ENCODE peak calls at places on chromosomes 3 and 15, in ten cellular contexts. Z is astrocyte; N is fibroblast of lung; H is colonic mucosa; W is BJ; C is left ventricle myocardium inferior; D is CD8-positive, alpha-beta T cell; U is K562; X is thoracic aorta; F is dorsolateral prefrontal cortex. E is an unnamed sample.

GRCh38 chr3:13459605-13460340 is 20.3 kb upstream of the HDAC11 start:
- DNase-seq in Z (no peak), N (no peak), H (no peak), W (no peak), C (no peak), D (no peak), U (no peak), X (no peak), F (no peak), E (no peak)

GRCh38 chr15:71334434-71334833 is 219.2 kb downstream of the THSD4 start:
- DNase-seq in Z (no peak), N (no peak), H (no peak), W (no peak), C (no peak), D (no peak), U (no peak), X (no peak), F (no peak), E (no peak)

GRCh38 chr3:123027292-123028232 is at the start of gene SEMA5B:
- DNase-seq in Z (no peak), N (no peak), H (peak), W (no peak), C (peak), D (no peak), U (peak), X (no peak), F (no peak), E (peak)

GRCh38 chr3:105359098-105359762 is 7.5 kb upstream of the ALCAM start:
- DNase-seq in Z (peak), N (peak), H (no peak), W (no peak), C (no peak), D (no peak), U (no peak), X (no peak), F (no peak), E (peak)

GRCh38 chr15:47773163-47773562 is 55.9 kb downstream of the SEMA6D start:
- DNase-seq in Z (no peak), N (no peak), H (no peak), W (no peak), C (no peak), D (no peak), U (no peak), X (no peak), F (no peak), E (no peak)

GRCh38 chr3:139937674-139938279 is 2.8 kb downstream of the CLSTN2 start:
- DNase-seq in Z (no peak), N (peak), H (peak), W (peak), C (peak), D (no peak), U (peak), X (no peak), F (peak), E (peak)

GRCh38 chr3:123152656-123153055 is 49.1 kb upstream of the SEC22A start:
- DNase-seq in Z (no peak), N (no peak), H (peak), W (no peak), C (no peak), D (no peak), U (no peak), X (no peak), F (no peak), E (no peak)

GRCh38 chr3:46934508-46935167 is 41.9 kb downstream of the CCDC12 start:
- DNase-seq in Z (no peak), N (peak), H (no peak), W (no peak), C (peak), D (no peak), U (no peak), X (no peak), F (no peak), E (peak)

GRCh38 chr3:94524102-94524922 is 461.5 kb downstream of the NSUN3 start:
- DNase-seq in Z (no peak), N (no peak), H (no peak), W (no peak), C (no peak), D (no peak), U (no peak), X (no peak), F (no peak), E (no peak)

GRCh38 chr15:35624881-35625280 is 78.9 kb upstream of the DPH6 start:
- DNase-seq in Z (peak), N (peak), H (peak), W (peak), C (no peak), D (no peak), U (no peak), X (peak), F (no peak), E (peak)

GRCh38 chr3:198079771-198080520 is 119.9 kb downstream of the LMLN start:
- DNase-seq in Z (peak), N (peak), H (peak), W (no peak), C (no peak), D (peak), U (peak), X (no peak), F (no peak), E (peak)

GRCh38 chr3:101010316-101010715 is 17.1 kb upstream of the ABI3BP start:
- DNase-seq in Z (peak), N (no peak), H (no peak), W (peak), C (no peak), D (no peak), U (no peak), X (no peak), F (no peak), E (peak)

GRCh38 chr3:72134989-72135451 is 350.1 kb upstream of the PROK2 start:
- DNase-seq in Z (no peak), N (no peak), H (no peak), W (no peak), C (no peak), D (no peak), U (no peak), X (no peak), F (no peak), E (no peak)

GRCh38 chr15:75799190-75799589 is 44.1 kb upstream of the UBE2Q2 start:
- DNase-seq in Z (no peak), N (no peak), H (no peak), W (no peak), C (no peak), D (no peak), U (no peak), X (no peak), F (no peak), E (no peak)

GRCh38 chr15:84669726-84670125 is 11.7 kb upstream of the NMB start:
- DNase-seq in Z (peak), N (no peak), H (no peak), W (no peak), C (no peak), D (no peak), U (no peak), X (no peak), F (no peak), E (no peak)

GRCh38 chr3:8204846-8205624 is 296.6 kb upstream of the LMCD1 start:
- DNase-seq in Z (peak), N (peak), H (no peak), W (no peak), C (no peak), D (no peak), U (no peak), X (no peak), F (no peak), E (peak)

GRCh38 chr3:113912551-113913246 is 35.1 kb upstream of the ZDHHC23 start:
- DNase-seq in Z (peak), N (peak), H (peak), W (no peak), C (no peak), D (no peak), U (peak), X (no peak), F (no peak), E (peak)

GRCh38 chr15:58038426-58039106 is 26.9 kb downstream of the ALDH1A2 start:
- DNase-seq in Z (peak), N (peak), H (peak), W (no peak), C (no peak), D (no peak), U (no peak), X (no peak), F (no peak), E (peak)

GRCh38 chr15:90465930-90466567 is 63.7 kb upstream of the CRTC3 start:
- DNase-seq in Z (peak), N (no peak), H (no peak), W (no peak), C (no peak), D (no peak), U (no peak), X (no peak), F (no peak), E (peak)

GRCh38 chr3:126837773-126838172 is 133.7 kb downstream of the CHCHD6 start:
- DNase-seq in Z (no peak), N (no peak), H (no peak), W (no peak), C (no peak), D (no peak), U (no peak), X (no peak), F (no peak), E (no peak)

GRCh38 chr3:57120040-57120802 is 44.9 kb downstream of the IL17RD start:
- DNase-seq in Z (no peak), N (no peak), H (no peak), W (no peak), C (no peak), D (no peak), U (no peak), X (no peak), F (no peak), E (peak)

GRCh38 chr3:7789324-7789723 is 712.3 kb upstream of the LMCD1 start:
- DNase-seq in Z (no peak), N (no peak), H (no peak), W (no peak), C (no peak), D (no peak), U (no peak), X (no peak), F (no peak), E (no peak)

GRCh38 chr3:42500909-42501308 is 1.5 kb upstream of the VIPR1 start:
- DNase-seq in Z (no peak), N (no peak), H (no peak), W (no peak), C (no peak), D (no peak), U (no peak), X (no peak), F (no peak), E (no peak)

GRCh38 chr15:98525625-98526024 is 122.7 kb upstream of the IGF1R start:
- DNase-seq in Z (no peak), N (peak), H (no peak), W (no peak), C (no peak), D (no peak), U (no peak), X (no peak), F (no peak), E (peak)

GRCh38 chr3:18396428-18396827 is 28.7 kb downstream of the SATB1 start:
- DNase-seq in Z (no peak), N (no peak), H (no peak), W (no peak), C (no peak), D (no peak), U (no peak), X (no peak), F (no peak), E (no peak)

GRCh38 chr3:52472239-52472783 is 16.9 kb downstream of the NISCH start:
- DNase-seq in Z (no peak), N (no peak), H (no peak), W (no peak), C (no peak), D (no peak), U (no peak), X (no peak), F (no peak), E (no peak)
- TF ChIP-seq CTCF in Z (no peak), N (no peak), H (no peak), W (no peak), C (no peak), D (no peak), U (no peak), X (no peak), F (no peak), E (no peak)

DNA sequence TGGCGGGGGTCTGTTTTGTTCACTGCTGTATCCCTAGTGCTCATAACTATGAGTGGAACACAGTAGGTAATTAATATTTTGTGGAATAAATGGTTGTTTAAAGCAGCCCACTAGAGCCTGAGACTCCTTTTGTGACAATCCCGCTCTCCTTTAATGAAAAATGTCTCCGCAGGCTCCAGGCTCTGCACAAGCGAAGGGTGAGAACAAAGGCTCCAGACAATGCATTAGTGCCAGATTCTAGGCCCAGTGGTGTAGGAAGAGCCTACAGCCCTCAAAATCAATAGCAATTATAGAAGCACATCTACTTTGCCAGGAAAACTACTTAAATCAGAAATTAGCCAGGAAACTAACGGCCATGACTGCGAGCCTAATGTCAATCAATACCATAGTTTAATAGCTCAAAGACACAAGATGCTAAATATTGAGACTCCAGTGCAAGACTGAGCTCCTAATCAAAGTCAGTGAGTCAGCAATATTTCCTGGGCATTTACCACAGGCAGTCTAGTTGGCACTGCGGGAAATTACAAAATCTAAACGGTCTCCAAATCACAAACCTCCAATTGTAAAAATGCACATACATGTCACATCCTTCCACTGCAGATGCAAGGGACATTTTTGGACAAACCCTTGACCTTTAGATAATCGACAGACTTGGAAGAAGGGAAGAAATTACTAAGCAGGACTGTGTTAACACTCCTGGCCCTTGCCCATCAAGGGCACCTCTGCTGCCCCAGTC is 2.3 kb downstream of the ANXA2 start:
- DNase-seq in Z (no peak), N (no peak), H (no peak), W (no peak), C (no peak), D (no peak), U (no peak), X (no peak), F (no peak), E (peak)
- H3K4me3 ChIP-seq in Z (peak), N (peak), H (peak), W (peak), C (peak), D (no peak), U (no peak), X (peak), F (no peak), E (peak)

GRCh38 chr15:83248944-83249343 is 35.5 kb downstream of the BNC1 start:
- DNase-seq in Z (no peak), N (no peak), H (no peak), W (no peak), C (no peak), D (no peak), U (no peak), X (no peak), F (no peak), E (no peak)
- TF ChIP-seq CTCF in Z (no peak), N (no peak), H (no peak), W (no peak), C (no peak), D (no peak), U (no peak), X (no peak), F (no peak), E (no peak)

GRCh38 chr3:50269460-50269859 is 513 bp downstream of the SEMA3B start:
- DNase-seq in Z (no peak), N (no peak), H (no peak), W (no peak), C (no peak), D (no peak), U (no peak), X (no peak), F (no peak), E (no peak)
- H3K4me3 ChIP-seq in Z (no peak), N (peak), H (peak), W (peak), C (peak), D (no peak), U (no peak), X (peak), F (peak), E (no peak)

GRCh38 chr15:74320358-74321247 is 46.8 kb downstream of the CYP11A1 start:
- DNase-seq in Z (no peak), N (peak), H (peak), W (no peak), C (peak), D (peak), U (peak), X (no peak), F (peak), E (peak)
- TF ChIP-seq CTCF in Z (peak), N (peak), H (peak), W (peak), C (peak), D (no peak), U (peak), X (peak), F (peak), E (peak)

GRCh38 chr3:165210132-165210531 is 13.9 kb upstream of the SLITRK3 start:
- DNase-seq in Z (no peak), N (no peak), H (no peak), W (no peak), C (no peak), D (no peak), U (no peak), X (no peak), F (no peak), E (no peak)

GRCh38 chr3:165202995-165203394 is 6.8 kb upstream of the SLITRK3 start:
- DNase-seq in Z (no peak), N (no peak), H (no peak), W (no peak), C (no peak), D (no peak), U (no peak), X (no peak), F (no peak), E (no peak)

GRCh38 chr3:165204445-165204844 is 8.3 kb upstream of the SLITRK3 start:
- DNase-seq in Z (no peak), N (no peak), H (no peak), W (no peak), C (no peak), D (no peak), U (no peak), X (no peak), F (no peak), E (no peak)

GRCh38 chr3:165210727-165211126 is 14.5 kb upstream of the SLITRK3 start:
- DNase-seq in Z (no peak), N (no peak), H (no peak), W (no peak), C (no peak), D (no peak), U (no peak), X (no peak), F (no peak), E (no peak)

DNA sequence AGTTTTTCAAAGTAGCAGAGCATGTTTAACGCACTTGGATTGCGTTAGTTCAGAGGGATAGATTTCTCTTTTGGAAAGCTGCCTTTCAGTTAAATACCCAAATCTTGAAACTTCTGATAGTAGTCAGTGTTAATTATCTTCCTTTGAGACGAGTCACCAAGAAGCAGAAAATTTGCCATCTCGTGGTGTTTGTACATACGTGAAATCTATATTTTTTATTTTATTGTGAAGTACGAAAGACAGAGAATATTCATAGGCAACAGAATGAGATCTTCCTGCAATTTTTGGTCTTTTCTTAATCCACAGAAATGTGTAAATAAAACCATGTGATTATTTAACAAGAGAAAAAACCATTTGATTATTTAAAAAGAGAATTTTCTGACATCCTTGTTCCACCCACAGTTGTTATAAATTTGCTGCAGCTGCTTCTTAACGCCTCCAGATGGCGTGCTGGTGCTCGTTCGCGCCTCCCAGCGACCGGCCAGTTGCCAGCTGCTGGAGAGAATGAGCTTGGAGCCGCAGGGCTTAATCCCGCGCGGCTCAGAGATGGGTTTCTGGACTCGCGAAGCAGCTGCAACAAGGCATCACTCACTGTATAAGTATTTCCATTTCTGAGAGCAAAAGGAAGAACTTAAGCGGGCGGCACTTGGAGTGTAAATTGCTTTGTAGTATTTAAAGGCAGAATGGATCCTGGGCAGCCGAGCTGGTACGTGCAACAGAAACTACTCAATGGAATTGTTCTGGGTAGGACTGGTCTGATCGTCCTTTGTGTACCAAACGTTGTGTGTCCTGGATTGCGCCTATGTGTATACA is 10.5 kb upstream of the SLITRK3 start:
- DNase-seq in Z (peak), N (peak), H (peak), W (peak), C (peak), D (no peak), U (peak), X (no peak), F (peak), E (peak)
- H3K4me3 ChIP-seq in Z (peak), N (peak), H (no peak), W (peak), C (peak), D (no peak), U (no peak), X (peak), F (peak), E (peak)

GRCh38 chr15:60128710-60129109 is 124.6 kb downstream of the FOXB1 start:
- DNase-seq in Z (no peak), N (no peak), H (no peak), W (no peak), C (no peak), D (no peak), U (no peak), X (no peak), F (no peak), E (no peak)
- TF ChIP-seq CTCF in Z (no peak), N (no peak), H (no peak), W (no peak), C (no peak), D (no peak), U (no peak), X (no peak), F (no peak), E (no peak)

GRCh38 chr15:69285834-69286233 is 12.9 kb upstream of the PAQR5 start:
- DNase-seq in Z (no peak), N (no peak), H (no peak), W (no peak), C (no peak), D (no peak), U (no peak), X (no peak), F (no peak), E (no peak)
- H3K4me3 ChIP-seq in Z (no peak), N (no peak), H (no peak), W (no peak), C (no peak), D (no peak), U (no peak), X (no peak), F (no peak), E (no peak)

GRCh38 chr15:67832031-67832551 is 6.8 kb downstream of the SKOR1 start:
- DNase-seq in Z (no peak), N (peak), H (no peak), W (no peak), C (no peak), D (no peak), U (no peak), X (no peak), F (no peak), E (peak)
- TF ChIP-seq CTCF in Z (no peak), N (peak), H (no peak), W (peak), C (peak), D (no peak), U (peak), X (no peak), F (peak), E (peak)

DNA sequence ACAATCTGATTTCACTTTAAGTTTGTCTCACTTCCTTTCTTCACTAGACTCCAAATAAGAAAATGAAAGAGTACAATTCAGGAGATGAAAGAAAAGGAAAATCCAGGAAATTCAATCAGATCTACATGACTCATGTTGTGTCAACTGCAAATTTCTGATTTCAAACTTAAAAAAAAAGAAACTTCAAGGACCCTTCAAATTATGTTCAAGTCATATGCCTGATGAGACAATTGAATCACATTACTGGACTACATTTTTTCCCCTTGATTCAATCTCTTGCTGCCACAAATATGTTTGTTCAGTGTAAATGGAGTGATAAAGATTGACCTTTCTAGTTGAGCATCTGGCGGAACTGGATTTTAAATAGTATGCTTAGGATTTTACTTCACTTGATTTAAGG is 37.4 kb downstream of the FRMD5 start:
- DNase-seq in Z (peak), N (peak), H (no peak), W (peak), C (no peak), D (no peak), U (no peak), X (no peak), F (no peak), E (peak)
- H3K4me3 ChIP-seq in Z (peak), N (no peak), H (no peak), W (no peak), C (no peak), D (no peak), U (no peak), X (no peak), F (no peak), E (no peak)